ENCODE peak calls at places on chromosomes 5 and 9, in five cellular contexts. H, K, L, T and M are unnamed samples.

GRCh38 chr5:74643160-74643562 is 2.6 kb upstream of the ENC1 start:
- DNase-seq in L (peak), H (no peak), T (no peak), K (no peak), M (no peak)

GRCh38 chr9:27799326-27799725 is 226.0 kb upstream of the C9orf72 start:
- DNase-seq in T (no peak), K (no peak), L (no peak), H (no peak), M (no peak)

GRCh38 chr5:117454716-117455212 is 880.1 kb upstream of the SEMA6A start:
- DNase-seq in K (peak), T (peak), L (peak), H (peak), M (no peak)

GRCh38 chr5:147216552-147217154 is 18.2 kb upstream of the STK32A start:
- DNase-seq in T (no peak), K (no peak), L (peak), H (no peak), M (no peak)

GRCh38 chr5:176793343-176793699 is 17.0 kb upstream of the UNC5A start:
- DNase-seq in T (no peak), L (no peak), K (no peak), H (no peak), M (no peak)

GRCh38 chr5:74042559-74043357 is 416.8 kb downstream of the ARHGEF28 start:
- DNase-seq in L (no peak), H (no peak), T (no peak), K (no peak), M (no peak)

GRCh38 chr9:1353291-1353690 is 303.1 kb downstream of the DMRT2 start:
- DNase-seq in K (no peak), L (no peak), H (no peak), T (no peak), M (no peak)

GRCh38 chr5:34062419-34062818 is 19.4 kb upstream of the C1QTNF3 start:
- DNase-seq in L (no peak), H (no peak), T (no peak), K (no peak), M (no peak)

GRCh38 chr9:127197861-127198430 is 66.6 kb upstream of the GARNL3 start:
- DNase-seq in T (no peak), L (no peak), K (no peak), H (no peak), M (no peak)

GRCh38 chr9:77997611-77998349 is 33.8 kb downstream of the GNAQ start:
- DNase-seq in H (no peak), T (no peak), K (no peak), L (no peak), M (no peak)

GRCh38 chr5:92017786-92018185 is 634.7 kb upstream of the ARRDC3 start:
- DNase-seq in L (no peak), H (no peak), T (no peak), K (no peak), M (no peak)

GRCh38 chr5:143244000-143244736 is 159.3 kb downstream of the NR3C1 start:
- DNase-seq in L (peak), T (peak), H (peak), K (peak), M (peak)

GRCh38 chr5:179264641-179265528 is 80.4 kb downstream of the ADAMTS2 start:
- DNase-seq in K (peak), T (peak), H (peak), L (peak), M (peak)

GRCh38 chr5:40478766-40479165 is 200.9 kb upstream of the PTGER4 start:
- DNase-seq in H (no peak), T (no peak), K (no peak), L (no peak), M (no peak)

GRCh38 chr9:111272571-111272970 is 57.5 kb downstream of the OR2K2 start:
- DNase-seq in H (no peak), T (no peak), L (no peak), K (no peak), M (no peak)

GRCh38 chr5:164394686-164395187 is 889.3 kb downstream of the MAT2B start:
- DNase-seq in L (no peak), H (no peak), K (no peak), T (no peak), M (no peak)

GRCh38 chr5:83972236-83972635 is 251.6 kb upstream of the HAPLN1 start:
- DNase-seq in H (no peak), L (no peak), T (no peak), K (no peak), M (no peak)

GRCh38 chr9:5095795-5096194 is 89.6 kb downstream of the INSL6 start:
- DNase-seq in H (no peak), K (no peak), T (no peak), L (no peak), M (no peak)

GRCh38 chr5:151924564-151925395 is at the start of gene GLRA1:
- DNase-seq in T (no peak), H (peak), L (peak), K (no peak), M (no peak)

GRCh38 chr5:151038801-151039238 is 18.4 kb downstream of the GPX3 start:
- DNase-seq in H (no peak), T (no peak), K (no peak), L (no peak), M (no peak)

GRCh38 chr5:97006454-97006853 is 70.6 kb downstream of the LNPEP start:
- DNase-seq in T (no peak), H (no peak), L (no peak), K (no peak), M (no peak)

GRCh38 chr5:83512051-83512745 is 40.7 kb downstream of the VCAN start:
- DNase-seq in K (no peak), T (no peak), H (no peak), L (no peak), M (no peak)

GRCh38 chr9:129131300-129132145 is 20.3 kb downstream of the PTPA start:
- DNase-seq in H (peak), K (peak), T (peak), L (peak), M (no peak)

GRCh38 chr5:73515232-73515631 is 17.0 kb downstream of the BTF3 start:
- DNase-seq in L (no peak), T (no peak), H (peak), K (peak), M (no peak)

GRCh38 chr9:102237520-102237919 is 499.1 kb upstream of the GRIN3A start:
- DNase-seq in T (no peak), H (no peak), L (no peak), K (no peak), M (no peak)

GRCh38 chr9:2788948-2789347 is 54.9 kb downstream of the PUM3 start:
- DNase-seq in L (no peak), K (no peak), H (no peak), T (no peak), M (no peak)

GRCh38 chr5:16502866-16503265 is 37.3 kb upstream of the ZNF622 start:
- DNase-seq in H (no peak), L (no peak), T (no peak), K (no peak), M (no peak)

GRCh38 chr9:16214677-16215076 is 655.8 kb downstream of the BNC2 start:
- DNase-seq in T (no peak), K (no peak), L (no peak), H (no peak), M (no peak)

GRCh38 chr9:7174884-7175283 is 417.1 kb downstream of the KDM4C start:
- DNase-seq in H (no peak), L (no peak), T (no peak), K (no peak), M (no peak)
- TF ChIP-seq CTCF in H (no peak), L (no peak), T (no peak), K (no peak), M (no peak)

DNA sequence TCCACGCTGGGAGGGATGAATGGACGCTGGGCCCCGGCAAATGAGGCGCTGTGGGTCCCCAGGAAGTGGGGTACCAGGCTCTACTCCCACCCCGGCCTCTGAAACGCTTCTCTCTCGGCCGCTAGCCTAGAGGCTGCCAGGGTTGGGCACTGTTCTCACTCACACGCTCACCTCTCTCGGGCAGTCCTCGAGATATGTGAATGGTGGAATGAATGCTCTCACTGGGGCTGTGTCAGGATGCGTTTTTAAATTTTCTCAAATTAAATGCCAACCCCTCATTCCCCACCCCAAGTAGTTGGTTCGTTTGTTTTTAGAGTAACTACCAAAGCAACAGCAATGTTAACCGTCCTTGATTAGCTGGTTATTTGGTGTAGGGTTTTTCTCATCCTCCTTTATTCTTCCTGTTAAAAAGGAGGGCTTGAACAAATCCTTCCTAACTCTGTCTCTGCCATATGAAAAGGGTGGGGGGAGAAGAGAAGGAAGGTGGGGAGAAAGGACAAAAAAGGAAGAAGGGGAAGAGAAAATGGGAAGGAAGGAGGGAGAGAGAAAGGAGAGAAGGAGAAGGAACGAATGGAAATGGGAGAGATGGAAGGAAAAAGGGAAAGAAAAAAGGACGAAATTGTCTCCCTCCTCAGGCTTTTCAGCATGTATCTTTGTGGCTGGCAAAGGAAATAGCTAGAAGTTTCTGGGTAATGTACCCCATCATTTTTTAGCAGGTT is 1.4 kb upstream of the EBF1 start:
- DNase-seq in L (no peak), H (no peak), K (no peak), T (no peak), M (no peak)
- TF ChIP-seq POLR2A in L (no peak), H (no peak), K (no peak), T (no peak), M (no peak)

DNA sequence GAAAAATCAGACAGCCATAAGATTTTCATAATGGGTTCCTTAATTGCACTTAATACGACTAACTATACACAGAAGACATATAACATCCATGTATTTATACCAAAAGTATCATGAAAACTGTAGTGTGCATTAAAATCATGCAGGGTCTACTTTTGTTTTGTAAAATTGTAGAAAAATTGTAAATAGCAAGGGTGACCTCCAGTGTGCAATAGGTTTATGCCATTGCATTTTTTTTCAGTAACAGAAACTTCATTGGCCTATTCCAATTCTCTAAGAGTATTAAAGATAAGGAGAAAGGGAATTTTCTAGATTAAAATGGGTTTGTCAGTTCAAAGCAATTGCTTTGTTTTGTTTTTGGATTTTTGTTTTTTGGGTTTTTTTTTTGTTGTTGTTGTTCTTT is 307.5 kb downstream of the KIAA0825 start:
- DNase-seq in H (no peak), T (no peak), L (no peak), K (no peak), M (no peak)
- TF ChIP-seq CTCF in H (no peak), T (no peak), L (no peak), K (no peak), M (no peak)

GRCh38 chr9:113622600-113623400 is 159.3 kb downstream of the RGS3 start:
- DNase-seq in T (peak), K (no peak), H (no peak), L (peak), M (no peak)
- TF ChIP-seq POLR2A in T (no peak), K (no peak), H (no peak), L (no peak), M (no peak)

GRCh38 chr5:82332064-82332855 is 54.1 kb upstream of the RPS23 start:
- DNase-seq in K (no peak), H (no peak), T (no peak), L (no peak), M (peak)

GRCh38 chr5:82334085-82334680 is 56.0 kb upstream of the RPS23 start:
- DNase-seq in H (no peak), T (no peak), K (no peak), L (no peak), M (no peak)

GRCh38 chr5:82334856-82335255 is 56.7 kb upstream of the RPS23 start:
- DNase-seq in T (no peak), L (no peak), K (no peak), H (no peak), M (peak)

GRCh38 chr5:82331557-82331956 is 53.4 kb upstream of the RPS23 start:
- DNase-seq in H (no peak), L (no peak), T (no peak), K (no peak), M (peak)

DNA sequence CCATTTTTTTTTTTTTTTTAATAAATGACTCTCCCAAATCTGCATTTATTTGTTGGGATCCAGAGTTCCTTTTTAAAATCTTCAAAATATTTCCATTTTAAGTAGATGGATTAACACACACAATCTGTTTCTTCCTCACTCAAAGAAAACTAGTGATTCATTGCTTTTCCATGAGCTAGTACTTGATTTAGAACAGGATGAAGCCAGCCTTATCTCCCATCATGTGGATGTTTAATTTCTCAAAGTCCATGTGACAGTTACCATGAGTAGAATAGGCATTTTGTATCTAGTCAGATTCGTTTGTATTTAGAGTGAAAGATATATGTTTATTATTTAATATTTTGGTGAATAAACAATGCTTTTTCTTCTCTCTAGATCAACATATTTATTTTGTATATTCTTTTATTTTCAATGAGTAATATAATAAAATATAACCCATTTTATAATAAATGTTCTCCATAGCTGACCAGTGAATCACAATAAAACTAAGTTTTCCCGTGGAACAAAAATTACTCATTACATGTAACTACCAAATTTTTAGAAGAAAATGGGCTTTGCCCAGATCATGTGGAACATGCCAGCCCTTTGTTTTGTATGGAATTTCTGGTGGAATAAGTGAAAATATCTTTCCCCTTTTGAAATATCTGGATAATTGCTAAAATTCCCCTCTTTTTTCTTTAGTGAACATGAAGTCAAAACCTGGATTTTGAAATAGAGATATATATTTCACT is 54.9 kb upstream of the RPS23 start:
- DNase-seq in K (no peak), L (no peak), T (no peak), H (no peak), M (no peak)
- TF ChIP-seq CTCF in K (no peak), L (no peak), T (no peak), H (no peak), M (no peak)

DNA sequence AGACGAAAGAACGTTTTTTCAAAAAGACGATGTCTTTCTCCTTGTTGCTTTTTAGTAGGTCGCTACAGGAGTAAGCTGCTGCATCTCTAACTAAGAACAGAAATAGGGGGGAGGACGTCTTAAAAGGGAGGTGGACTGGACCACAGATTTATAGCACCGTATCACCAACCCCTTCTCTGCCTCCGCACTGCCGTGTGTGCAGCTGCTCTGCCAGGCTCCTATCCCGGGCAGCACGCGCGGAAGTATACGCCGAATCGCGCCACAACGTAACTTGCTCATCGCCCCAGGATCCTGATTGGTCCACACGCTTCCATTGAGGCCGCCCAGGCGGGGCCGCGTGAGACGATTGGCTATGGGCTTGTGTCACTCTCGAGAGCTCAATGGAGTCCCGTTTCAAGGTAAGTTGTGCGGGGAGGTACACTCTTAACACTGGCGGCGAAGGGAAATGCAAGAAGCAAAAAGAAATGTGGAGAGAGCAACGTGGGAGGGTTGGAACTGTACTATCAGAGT is at the start of gene ELAVL2:
- DNase-seq in K (peak), H (peak), T (peak), L (no peak), M (no peak)
- TF ChIP-seq POLR2A in K (no peak), H (no peak), T (no peak), L (no peak), M (no peak)